ENCODE peak calls at places on chromosomes 2 and 18, in seven cellular contexts. One of them, this sample, is unnamed.

GRCh38 chr2:38277245-38278119 is 99.6 kb downstream of the ATL2 start:
- DNase-seq in tibial nerve: no peak
- DNase-seq in mammary epithelial cell: no peak
- DNase-seq in prostate gland: no peak
- DNase-seq in adrenal gland: no peak
- DNase-seq in mucosa of descending colon: no peak
- DNase-seq in upper lobe of right lung: no peak
- DNase-seq in this sample: no peak

GRCh38 chr2:109429711-109430265 is 184.0 kb downstream of the SEPTIN10 start:
- DNase-seq in tibial nerve: no peak
- DNase-seq in mammary epithelial cell: no peak
- DNase-seq in prostate gland: no peak
- DNase-seq in adrenal gland: no peak
- DNase-seq in mucosa of descending colon: no peak
- DNase-seq in upper lobe of right lung: no peak
- DNase-seq in this sample: no peak

GRCh38 chr2:19256239-19256638 is 102.2 kb downstream of the OSR1 start:
- DNase-seq in tibial nerve: no peak
- DNase-seq in mammary epithelial cell: peak; percentile 86
- DNase-seq in prostate gland: no peak
- DNase-seq in adrenal gland: no peak
- DNase-seq in mucosa of descending colon: no peak
- DNase-seq in upper lobe of right lung: no peak
- DNase-seq in this sample: no peak

GRCh38 chr2:233346374-233346773 is 7.9 kb upstream of the DGKD start:
- DNase-seq in tibial nerve: no peak
- DNase-seq in mammary epithelial cell: no peak
- DNase-seq in prostate gland: no peak
- DNase-seq in adrenal gland: no peak
- DNase-seq in mucosa of descending colon: no peak
- DNase-seq in upper lobe of right lung: peak; percentile 19
- DNase-seq in this sample: no peak

GRCh38 chr2:99139003-99139402 is 2.5 kb upstream of the C2orf15 start:
- DNase-seq in tibial nerve: no peak
- DNase-seq in mammary epithelial cell: peak; percentile 3
- DNase-seq in prostate gland: no peak
- DNase-seq in adrenal gland: no peak
- DNase-seq in mucosa of descending colon: no peak
- DNase-seq in upper lobe of right lung: no peak
- DNase-seq in this sample: no peak

GRCh38 chr2:88247531-88247930 is 77.4 kb downstream of the THNSL2 start:
- DNase-seq in tibial nerve: no peak
- DNase-seq in mammary epithelial cell: no peak
- DNase-seq in prostate gland: no peak
- DNase-seq in adrenal gland: no peak
- DNase-seq in mucosa of descending colon: no peak
- DNase-seq in upper lobe of right lung: no peak
- DNase-seq in this sample: no peak

GRCh38 chr2:215796160-215796559 is 217.2 kb downstream of the MREG start:
- DNase-seq in tibial nerve: no peak
- DNase-seq in mammary epithelial cell: peak; percentile 79
- DNase-seq in prostate gland: no peak
- DNase-seq in adrenal gland: peak; percentile 23
- DNase-seq in mucosa of descending colon: no peak
- DNase-seq in upper lobe of right lung: no peak
- DNase-seq in this sample: peak; percentile 55

GRCh38 chr18:62759704-62760402 is 44.5 kb downstream of the PHLPP1 start:
- DNase-seq in tibial nerve: no peak
- DNase-seq in mammary epithelial cell: peak; percentile 64
- DNase-seq in prostate gland: no peak
- DNase-seq in adrenal gland: no peak
- DNase-seq in mucosa of descending colon: no peak
- DNase-seq in upper lobe of right lung: no peak
- DNase-seq in this sample: no peak

GRCh38 chr2:108613261-108614042 is 79.2 kb downstream of the LIMS1 start:
- DNase-seq in tibial nerve: no peak
- DNase-seq in mammary epithelial cell: no peak
- DNase-seq in prostate gland: peak; percentile 32
- DNase-seq in adrenal gland: no peak
- DNase-seq in mucosa of descending colon: no peak
- DNase-seq in upper lobe of right lung: no peak
- DNase-seq in this sample: no peak

GRCh38 chr2:101063352-101063751 is 61.3 kb downstream of the RPL31 start:
- DNase-seq in tibial nerve: no peak
- DNase-seq in mammary epithelial cell: peak; percentile 78
- DNase-seq in prostate gland: no peak
- DNase-seq in adrenal gland: no peak
- DNase-seq in mucosa of descending colon: no peak
- DNase-seq in upper lobe of right lung: no peak
- DNase-seq in this sample: no peak

GRCh38 chr18:12371590-12371989 is 5.4 kb downstream of the AFG3L2 start:
- DNase-seq in tibial nerve: no peak
- DNase-seq in mammary epithelial cell: no peak
- DNase-seq in prostate gland: no peak
- DNase-seq in adrenal gland: no peak
- DNase-seq in mucosa of descending colon: no peak
- DNase-seq in upper lobe of right lung: no peak
- DNase-seq in this sample: no peak

GRCh38 chr18:12373771-12374116 is 3.3 kb downstream of the AFG3L2 start:
- DNase-seq in tibial nerve: no peak
- DNase-seq in mammary epithelial cell: no peak
- DNase-seq in prostate gland: no peak
- DNase-seq in adrenal gland: no peak
- DNase-seq in mucosa of descending colon: no peak
- DNase-seq in upper lobe of right lung: no peak
- DNase-seq in this sample: no peak

GRCh38 chr18:12372406-12372805 is 4.6 kb downstream of the AFG3L2 start:
- DNase-seq in tibial nerve: no peak
- DNase-seq in mammary epithelial cell: no peak
- DNase-seq in prostate gland: no peak
- DNase-seq in adrenal gland: no peak
- DNase-seq in mucosa of descending colon: no peak
- DNase-seq in upper lobe of right lung: no peak
- DNase-seq in this sample: no peak

GRCh38 chr18:12374398-12374797 is 2.6 kb downstream of the AFG3L2 start:
- DNase-seq in tibial nerve: no peak
- DNase-seq in mammary epithelial cell: no peak
- DNase-seq in prostate gland: no peak
- DNase-seq in adrenal gland: no peak
- DNase-seq in mucosa of descending colon: no peak
- DNase-seq in upper lobe of right lung: no peak
- DNase-seq in this sample: no peak

GRCh38 chr18:12373032-12373770 is 3.8 kb downstream of the AFG3L2 start:
- DNase-seq in tibial nerve: no peak
- DNase-seq in mammary epithelial cell: no peak
- DNase-seq in prostate gland: no peak
- DNase-seq in adrenal gland: no peak
- DNase-seq in mucosa of descending colon: no peak
- DNase-seq in upper lobe of right lung: no peak
- DNase-seq in this sample: no peak
- H3K4me1 ChIP-seq in tibial nerve: no peaks in the 10 kb centered on the region
- H3K4me1 ChIP-seq in mammary epithelial cell: peaks cover 10% of the 10 kb centered on the region
- H3K4me1 ChIP-seq in prostate gland: peaks cover 3% of the 10 kb centered on the region
- H3K4me1 ChIP-seq in adrenal gland: peaks cover 20% of the 10 kb centered on the region
- H3K4me1 ChIP-seq in mucosa of descending colon: peaks cover 36% of the 10 kb centered on the region
- H3K4me1 ChIP-seq in upper lobe of right lung: peaks cover 43% of the 10 kb centered on the region
- H3K4me1 ChIP-seq in this sample: no peaks in the 10 kb centered on the region

DNA sequence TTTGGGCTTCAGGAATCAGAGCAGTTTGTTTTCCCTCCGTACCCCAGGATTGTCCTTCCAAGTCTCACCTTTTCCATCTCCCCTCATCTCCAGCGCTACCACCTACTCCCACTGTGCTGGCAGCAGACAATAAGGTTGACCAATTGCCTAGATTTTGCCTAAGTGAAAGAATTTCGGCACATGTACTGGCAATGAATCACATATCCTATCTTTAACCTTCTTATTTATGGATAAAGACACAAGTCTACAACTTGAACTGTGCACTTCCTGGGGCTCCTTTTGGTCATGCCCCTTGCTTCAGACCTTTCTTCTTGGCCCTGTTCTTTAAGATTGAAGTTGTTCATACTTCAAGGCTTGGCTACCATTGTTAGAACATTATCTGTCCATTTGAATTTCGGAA is 71.4 kb downstream of the KCMF1 start:
- DNase-seq in tibial nerve: no peak
- DNase-seq in mammary epithelial cell: no peak
- DNase-seq in prostate gland: no peak
- DNase-seq in adrenal gland: no peak
- DNase-seq in mucosa of descending colon: no peak
- DNase-seq in upper lobe of right lung: no peak
- DNase-seq in this sample: no peak
- H3K36me3 ChIP-seq in tibial nerve: peaks cover 44% of the 10 kb centered on the region
- H3K36me3 ChIP-seq in mammary epithelial cell: peaks cover 32% of the 10 kb centered on the region
- H3K36me3 ChIP-seq in prostate gland: peaks cover 3% of the 10 kb centered on the region
- H3K36me3 ChIP-seq in adrenal gland: peaks cover 21% of the 10 kb centered on the region
- H3K36me3 ChIP-seq in mucosa of descending colon: peaks cover 4% of the 10 kb centered on the region
- H3K36me3 ChIP-seq in upper lobe of right lung: peaks cover 83% of the 10 kb centered on the region
- H3K36me3 ChIP-seq in this sample: peaks cover 3% of the 10 kb centered on the region

GRCh38 chr18:55522011-55522410 is 66.0 kb downstream of the TCF4 start:
- DNase-seq in tibial nerve: no peak
- DNase-seq in mammary epithelial cell: no peak
- DNase-seq in prostate gland: no peak
- DNase-seq in adrenal gland: peak; percentile 33
- DNase-seq in mucosa of descending colon: no peak
- DNase-seq in upper lobe of right lung: no peak
- DNase-seq in this sample: peak; percentile 35
- TF ChIP-seq CTCF in tibial nerve: no peak
- TF ChIP-seq CTCF in mammary epithelial cell: peak; percentile 39
- TF ChIP-seq CTCF in prostate gland: no peak
- TF ChIP-seq CTCF in adrenal gland: no peak
- TF ChIP-seq CTCF in mucosa of descending colon: no peak
- TF ChIP-seq CTCF in upper lobe of right lung: peak; percentile 24
- TF ChIP-seq CTCF in this sample: peak; percentile 64

GRCh38 chr2:113181491-113182051 is 7.8 kb downstream of the PSD4 start:
- DNase-seq in tibial nerve: no peak
- DNase-seq in mammary epithelial cell: no peak
- DNase-seq in prostate gland: no peak
- DNase-seq in adrenal gland: peak; percentile 75
- DNase-seq in mucosa of descending colon: no peak
- DNase-seq in upper lobe of right lung: peak; percentile 62
- DNase-seq in this sample: no peak
- H3K4me1 ChIP-seq in tibial nerve: no peaks in the 10 kb centered on the region
- H3K4me1 ChIP-seq in mammary epithelial cell: no peaks in the 10 kb centered on the region
- H3K4me1 ChIP-seq in prostate gland: no peaks in the 10 kb centered on the region
- H3K4me1 ChIP-seq in adrenal gland: peaks cover 41% of the 10 kb centered on the region
- H3K4me1 ChIP-seq in mucosa of descending colon: peaks cover 17% of the 10 kb centered on the region
- H3K4me1 ChIP-seq in upper lobe of right lung: peaks cover 28% of the 10 kb centered on the region
- H3K4me1 ChIP-seq in this sample: no peaks in the 10 kb centered on the region

GRCh38 chr2:36572054-36572751 is 25.8 kb downstream of the FEZ2 start:
- DNase-seq in tibial nerve: no peak
- DNase-seq in mammary epithelial cell: no peak
- DNase-seq in prostate gland: no peak
- DNase-seq in adrenal gland: no peak
- DNase-seq in mucosa of descending colon: no peak
- DNase-seq in upper lobe of right lung: no peak
- DNase-seq in this sample: no peak
- H3K36me3 ChIP-seq in tibial nerve: peaks cover 42% of the 10 kb centered on the region
- H3K36me3 ChIP-seq in mammary epithelial cell: peaks cover 11% of the 10 kb centered on the region
- H3K36me3 ChIP-seq in prostate gland: no peaks in the 10 kb centered on the region
- H3K36me3 ChIP-seq in adrenal gland: peaks cover 4% of the 10 kb centered on the region
- H3K36me3 ChIP-seq in mucosa of descending colon: no peaks in the 10 kb centered on the region
- H3K36me3 ChIP-seq in upper lobe of right lung: peaks cover 18% of the 10 kb centered on the region
- H3K36me3 ChIP-seq in this sample: no peaks in the 10 kb centered on the region